ENCODE peak calls at places on chromosomes 5 and 9, in five cellular contexts. Z, C, B, N and R are unnamed samples.

GRCh38 chr5:118486647-118487046 is 501.7 kb downstream of the DTWD2 start:
- DNase-seq in Z (no peak), C (no peak), B (no peak), N (no peak), R (no peak)

GRCh38 chr5:987761-988160 is 20.8 kb upstream of the NKD2 start:
- DNase-seq in Z (no peak), C (no peak), B (no peak), N (no peak), R (no peak)

GRCh38 chr9:112546149-112547012 is 59.8 kb downstream of the KIAA1958 start:
- DNase-seq in Z (no peak), C (no peak), B (no peak), N (no peak), R (no peak)

GRCh38 chr5:158538506-158539074 is 561.1 kb downstream of the EBF1 start:
- DNase-seq in Z (no peak), C (no peak), B (peak), N (no peak), R (no peak)

GRCh38 chr5:41507501-41507900 is 2.9 kb downstream of the PLCXD3 start:
- DNase-seq in Z (no peak), C (no peak), B (no peak), N (no peak), R (no peak)

GRCh38 chr9:91884746-91885687 is 65.0 kb downstream of the ROR2 start:
- DNase-seq in Z (no peak), C (no peak), B (no peak), N (peak), R (no peak)

GRCh38 chr9:81575976-81576375 is 113.4 kb downstream of the TLE1 start:
- DNase-seq in Z (no peak), C (no peak), B (no peak), N (no peak), R (no peak)

GRCh38 chr9:106945727-106946690 is 83.0 kb downstream of the ZNF462 start:
- DNase-seq in Z (no peak), C (no peak), B (no peak), N (no peak), R (no peak)

GRCh38 chr9:134689320-134690181 is 47.9 kb downstream of the COL5A1 start:
- DNase-seq in Z (peak), C (no peak), B (peak), N (peak), R (peak)

GRCh38 chr9:128412120-128412790 is 8.4 kb upstream of the CERCAM start:
- DNase-seq in Z (no peak), C (no peak), B (peak), N (peak), R (no peak)

GRCh38 chr9:109251080-109251775 is 69.6 kb downstream of the EPB41L4B start:
- DNase-seq in Z (no peak), C (peak), B (no peak), N (peak), R (no peak)

DNA sequence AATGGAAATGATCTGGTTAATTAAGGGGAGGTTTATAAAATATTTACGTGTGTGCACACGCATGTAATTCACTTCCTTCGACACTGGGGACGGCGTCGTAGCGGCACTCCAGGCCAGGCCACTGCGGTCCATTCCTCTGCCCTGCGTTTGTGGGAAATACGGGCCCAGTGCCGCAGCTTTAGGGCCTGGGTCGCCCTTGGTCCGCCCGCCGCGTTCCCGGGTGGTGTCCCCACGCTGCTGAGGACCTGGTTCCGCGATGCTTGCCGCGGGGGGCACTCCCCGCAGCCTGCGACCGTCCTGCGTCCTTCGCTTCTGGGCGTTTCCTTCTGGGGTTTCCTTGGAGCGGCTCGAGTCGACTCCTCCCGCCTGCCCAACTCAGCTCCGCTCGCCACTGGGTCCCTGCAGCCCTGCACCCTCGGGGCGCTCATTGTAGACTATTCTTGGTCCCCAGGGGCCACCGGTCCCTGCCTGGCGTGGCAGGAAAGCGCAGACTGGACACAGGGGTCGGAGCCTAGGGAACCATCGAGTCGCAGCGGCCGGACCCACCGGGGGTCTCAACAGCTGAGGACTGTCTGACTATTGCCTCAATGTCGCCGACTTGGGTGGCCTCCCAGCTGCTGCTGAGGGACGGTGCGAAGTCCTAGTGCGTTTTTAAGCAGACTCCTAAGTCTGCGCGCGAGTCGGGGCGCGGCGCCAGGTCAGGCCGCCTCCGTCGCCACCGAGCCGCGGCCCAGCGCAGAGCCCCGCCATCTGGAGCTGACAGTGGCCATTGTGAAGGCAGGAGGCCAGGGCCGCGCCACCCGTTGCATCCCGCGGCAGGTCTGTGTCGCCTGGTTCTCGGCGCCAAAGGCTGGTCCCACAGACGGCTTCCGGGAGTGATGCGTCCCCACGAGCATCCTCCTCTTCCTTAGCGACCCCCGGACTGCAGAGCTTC is 4.4 kb upstream of the IRX1 start:
- DNase-seq in Z (no peak), C (no peak), B (no peak), N (no peak), R (no peak)
- TF ChIP-seq CTCF in Z (no peak), C (no peak), B (no peak), N (no peak), R (peak)

DNA sequence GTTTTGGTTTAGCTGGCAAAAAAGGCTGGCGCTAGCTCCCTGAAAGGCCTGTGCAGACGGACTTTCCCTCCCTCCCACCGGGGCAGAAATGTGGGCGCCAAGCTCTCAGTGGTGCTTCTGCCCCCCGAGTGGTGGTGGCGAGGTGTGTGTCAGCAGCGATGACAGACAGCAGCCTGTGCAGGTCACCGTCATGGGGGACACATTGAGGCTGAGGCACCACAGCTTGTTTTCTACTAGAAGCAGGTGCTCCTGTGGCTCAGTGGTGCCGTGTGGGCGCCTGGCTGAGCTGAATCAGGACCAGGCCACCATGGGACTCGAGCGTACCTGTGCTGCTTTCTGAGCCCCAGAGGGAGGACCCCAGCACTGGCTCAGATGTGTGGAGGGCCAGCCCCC is 6.2 kb downstream of the WNK2 start:
- DNase-seq in Z (no peak), C (no peak), B (no peak), N (no peak), R (no peak)
- TF ChIP-seq POLR2A in Z (no peak), C (no peak), B (no peak), N (no peak), R (no peak)

DNA sequence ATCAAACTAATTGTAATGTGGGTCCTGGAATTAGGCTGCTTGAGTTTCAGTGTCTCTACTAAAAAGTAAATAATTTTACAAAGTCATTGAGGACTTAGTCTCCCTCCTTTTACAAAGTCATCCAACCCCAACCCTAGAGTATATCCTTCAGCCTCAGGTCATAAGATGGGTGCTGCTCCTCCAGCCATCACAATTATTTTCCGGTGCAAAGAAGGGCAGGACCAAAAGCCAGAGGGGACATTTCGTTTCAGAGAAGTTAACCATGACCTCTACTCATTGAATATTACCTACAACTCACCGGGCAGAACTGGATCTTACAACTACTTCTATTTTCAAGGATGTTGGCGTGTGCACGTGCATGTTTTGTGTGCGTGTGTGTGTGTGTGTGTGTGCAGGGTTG is 60.5 kb upstream of the TNFSF8 start:
- DNase-seq in Z (no peak), C (no peak), B (no peak), N (no peak), R (no peak)
- TF ChIP-seq POLR2AphosphoS5 in Z (no peak), C (no peak), B (no peak), N (no peak), R (no peak)

GRCh38 chr9:126295082-126295477 is 31.5 kb upstream of the MVB12B start:
- DNase-seq in Z (no peak), C (peak), B (no peak), N (no peak), R (no peak)

GRCh38 chr9:126294331-126295081 is 32.1 kb upstream of the MVB12B start:
- DNase-seq in Z (no peak), C (peak), B (no peak), N (no peak), R (no peak)

GRCh38 chr9:126292736-126293521 is 33.7 kb upstream of the MVB12B start:
- DNase-seq in Z (no peak), C (peak), B (no peak), N (no peak), R (no peak)

GRCh38 chr9:126291925-126292324 is 34.7 kb upstream of the MVB12B start:
- DNase-seq in Z (no peak), C (peak), B (no peak), N (no peak), R (no peak)

DNA sequence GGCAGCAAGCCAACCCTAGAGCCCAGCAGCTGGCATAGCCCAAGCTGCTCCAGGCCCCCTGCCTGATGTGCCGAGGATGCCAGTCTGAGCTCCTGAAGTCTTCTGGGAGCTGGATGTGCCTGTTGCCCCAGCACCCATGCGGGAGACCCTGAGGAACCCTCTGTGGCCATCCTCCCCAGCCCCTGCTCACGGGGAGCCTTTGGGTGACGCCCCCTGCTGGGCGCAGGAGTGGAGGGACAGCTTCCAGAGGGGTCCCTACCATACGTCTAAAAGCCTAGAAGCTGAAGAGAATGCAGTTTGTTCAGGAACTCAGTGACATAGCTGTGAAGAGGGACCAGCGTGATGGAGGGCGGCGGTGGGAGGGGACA is 33.1 kb upstream of the MVB12B start:
- DNase-seq in Z (no peak), C (no peak), B (no peak), N (no peak), R (no peak)
- TF ChIP-seq CTCF in Z (peak), C (no peak), B (peak), N (peak), R (no peak)

DNA sequence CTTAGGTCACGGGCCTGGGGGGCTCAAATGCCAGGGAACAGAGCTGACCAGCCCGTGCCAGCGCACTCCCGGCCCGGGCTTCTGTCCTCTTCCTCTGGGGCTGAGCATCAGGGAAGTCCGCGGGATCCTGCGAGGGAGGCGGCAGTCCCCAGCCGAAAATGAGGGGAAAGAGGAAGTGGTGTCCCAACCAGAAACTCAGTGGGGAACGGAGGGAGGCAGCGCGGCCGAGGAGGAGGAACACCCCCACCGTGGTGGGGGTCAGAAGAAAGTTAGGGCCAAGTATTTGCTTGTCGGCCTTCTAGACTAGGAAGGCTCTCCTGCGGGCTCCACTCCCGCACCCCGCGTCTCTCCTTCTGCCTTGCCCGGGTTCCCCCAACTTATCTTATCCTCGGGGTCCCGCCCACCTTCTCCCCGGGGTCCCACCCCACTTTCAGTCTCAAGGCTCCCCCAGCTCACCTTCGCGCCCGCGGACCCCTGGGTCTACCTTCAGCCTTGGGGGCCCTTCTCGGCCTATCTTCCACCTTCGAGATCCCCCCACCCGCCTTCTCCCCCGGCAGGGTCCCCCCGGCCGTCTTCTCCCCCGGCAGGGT is 583 bp upstream of the PHF2 start:
- DNase-seq in Z (no peak), C (peak), B (no peak), N (no peak), R (no peak)
- TF ChIP-seq POLR2A in Z (no peak), C (peak), B (peak), N (no peak), R (no peak)

DNA sequence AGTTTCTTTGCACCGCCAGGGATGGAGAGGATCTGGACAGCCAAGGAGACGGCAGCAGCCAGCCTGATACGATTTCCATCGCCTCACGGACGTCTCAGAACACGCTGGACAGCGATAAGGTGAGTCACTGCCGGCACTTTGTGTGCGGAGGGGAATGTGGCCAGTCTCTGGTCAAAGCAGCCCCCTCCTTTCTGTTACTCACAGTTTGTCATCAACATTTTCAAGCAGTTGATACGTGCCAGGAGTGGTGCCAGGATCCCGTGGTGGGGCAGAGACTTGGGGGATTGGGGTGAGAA is 175.1 kb upstream of the OTULINL start:
- DNase-seq in Z (no peak), C (no peak), B (no peak), N (no peak), R (no peak)
- TF ChIP-seq POLR2AphosphoS5 in Z (no peak), C (no peak), B (no peak), N (no peak), R (no peak)

GRCh38 chr5:115842089-115842881 is 550 bp downstream of the AP3S1 start:
- DNase-seq in Z (peak), C (no peak), B (no peak), N (peak), R (no peak)
- TF ChIP-seq CTCF in Z (peak), C (no peak), B (no peak), N (peak), R (no peak)

GRCh38 chr5:56725709-56726108 is 89.6 kb upstream of the MAP3K1 start:
- DNase-seq in Z (no peak), C (no peak), B (no peak), N (no peak), R (no peak)
- TF ChIP-seq POLR2A in Z (no peak), C (no peak), B (no peak), N (no peak), R (no peak)